ENCODE peak calls at places on chromosomes 12 and 14, in five cellular contexts. C, A, E, V and T are unnamed samples.

GRCh38 chr14:75542585-75543091 is 20.4 kb downstream of the BATF start:
- DNase-seq in C (no peak), A (no peak), E (peak; percentile 55), V (no peak), T (no peak)

GRCh38 chr12:26088999-26089398 is 35.8 kb downstream of the BHLHE41 start:
- DNase-seq in C (no peak), A (no peak), E (no peak), V (peak; percentile 67), T (no peak)

GRCh38 chr12:114369088-114369487 is 36.9 kb downstream of the TBX5 start:
- DNase-seq in C (no peak), A (no peak), E (no peak), V (no peak), T (no peak)

GRCh38 chr14:100901391-100902183 is 1.9 kb downstream of the RTL1 start:
- DNase-seq in C (peak; percentile 26), A (no peak), E (no peak), V (no peak), T (no peak)

GRCh38 chr14:61994589-61994988 is 232.4 kb downstream of the SNAPC1 start:
- DNase-seq in C (no peak), A (no peak), E (no peak), V (no peak), T (no peak)

GRCh38 chr12:113270709-113271009 is 49.4 kb downstream of the TPCN1 start:
- DNase-seq in C (no peak), A (no peak), E (no peak), V (no peak), T (no peak)

GRCh38 chr12:99157946-99158345 is 489.6 kb upstream of the GARIN6 start:
- DNase-seq in C (no peak), A (no peak), E (no peak), V (no peak), T (no peak)

GRCh38 chr12:127809236-127809635 is 457.7 kb upstream of the TMEM132C start:
- DNase-seq in C (no peak), A (no peak), E (no peak), V (no peak), T (no peak)

GRCh38 chr12:213527-213932 is 427 bp downstream of the SLC6A12 start:
- DNase-seq in C (no peak), A (no peak), E (no peak), V (no peak), T (no peak)

GRCh38 chr14:57530571-57530970 is 36.9 kb upstream of the CCDC198 start:
- DNase-seq in C (no peak), A (no peak), E (no peak), V (no peak), T (no peak)

GRCh38 chr14:72855913-72856312 is 38.0 kb downstream of the DPF3 start:
- DNase-seq in C (no peak), A (no peak), E (no peak), V (peak; percentile 33), T (no peak)

GRCh38 chr12:116955382-116956021 is 44.8 kb downstream of the FBXW8 start:
- DNase-seq in C (no peak), A (peak; percentile 28), E (peak; percentile 32), V (no peak), T (peak; percentile 45)

GRCh38 chr12:130419116-130419515 is 81.4 kb downstream of the PIWIL1 start:
- DNase-seq in C (no peak), A (no peak), E (no peak), V (no peak), T (no peak)

GRCh38 chr12:27861428-27862167 is 81.6 kb upstream of the MANSC4 start:
- DNase-seq in C (no peak), A (no peak), E (peak; percentile 1), V (peak; percentile 67), T (no peak)

GRCh38 chr12:90630006-90630405 is 325.0 kb downstream of the CCER1 start:
- DNase-seq in C (peak; percentile 32), A (no peak), E (no peak), V (no peak), T (no peak)

GRCh38 chr12:78095623-78096022 is 264.9 kb downstream of the NAV3 start:
- DNase-seq in C (no peak), A (no peak), E (no peak), V (no peak), T (no peak)

GRCh38 chr12:78101946-78102635 is 271.4 kb downstream of the NAV3 start:
- DNase-seq in C (no peak), A (no peak), E (no peak), V (no peak), T (peak; percentile 6)

GRCh38 chr12:78096909-78097597 is 266.4 kb downstream of the NAV3 start:
- DNase-seq in C (peak; percentile 60), A (no peak), E (no peak), V (no peak), T (no peak)

GRCh38 chr12:78099806-78100205 is 269.1 kb downstream of the NAV3 start:
- DNase-seq in C (no peak), A (no peak), E (no peak), V (no peak), T (no peak)

GRCh38 chr12:78101181-78101876 is 270.6 kb downstream of the NAV3 start:
- DNase-seq in C (no peak), A (no peak), E (no peak), V (no peak), T (no peak)
- TF ChIP-seq POLR2AphosphoS5 in C (no peak), A (no peak), E (no peak), V (no peak), T (no peak)

DNA sequence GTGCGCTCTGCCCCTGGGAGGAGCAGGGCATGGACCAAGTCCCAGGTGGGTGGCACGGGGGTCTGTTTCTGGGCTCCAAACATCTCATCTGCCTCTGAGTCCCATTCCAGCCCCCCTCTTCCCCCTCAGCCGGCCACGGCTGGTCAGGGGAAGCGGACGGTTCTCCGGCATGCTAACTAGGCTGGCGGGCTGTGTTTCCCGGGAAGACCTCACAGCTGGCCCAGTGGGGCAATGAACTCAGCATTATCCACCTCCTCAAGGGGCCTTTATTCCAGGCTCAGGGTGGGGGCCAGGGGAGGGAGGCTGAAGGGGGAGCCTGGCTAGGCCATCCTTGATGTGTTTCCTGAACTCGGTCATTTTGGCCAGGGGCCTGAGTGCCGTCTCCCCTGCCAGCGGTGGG is 7.7 kb downstream of the LRP1 start:
- DNase-seq in C (peak; percentile 78), A (no peak), E (no peak), V (no peak), T (no peak)
- TF ChIP-seq ZBTB33 in C (no peak), A (peak; percentile 21), E (no peak), V (no peak), T (no peak)

GRCh38 chr14:67851785-67852410 is 32.3 kb downstream of the RAD51B start:
- DNase-seq in C (no peak), A (no peak), E (no peak), V (no peak), T (no peak)
- TF ChIP-seq POLR2AphosphoS5 in C (no peak), A (no peak), E (no peak), V (no peak), T (no peak)

GRCh38 chr14:64303471-64303917 is 9.3 kb upstream of the ESR2 start:
- DNase-seq in C (peak; percentile 65), A (peak; percentile 63), E (peak; percentile 41), V (peak; percentile 28), T (peak; percentile 74)
- TF ChIP-seq ZBTB33 in C (no peak), A (no peak), E (no peak), V (no peak), T (no peak)

DNA sequence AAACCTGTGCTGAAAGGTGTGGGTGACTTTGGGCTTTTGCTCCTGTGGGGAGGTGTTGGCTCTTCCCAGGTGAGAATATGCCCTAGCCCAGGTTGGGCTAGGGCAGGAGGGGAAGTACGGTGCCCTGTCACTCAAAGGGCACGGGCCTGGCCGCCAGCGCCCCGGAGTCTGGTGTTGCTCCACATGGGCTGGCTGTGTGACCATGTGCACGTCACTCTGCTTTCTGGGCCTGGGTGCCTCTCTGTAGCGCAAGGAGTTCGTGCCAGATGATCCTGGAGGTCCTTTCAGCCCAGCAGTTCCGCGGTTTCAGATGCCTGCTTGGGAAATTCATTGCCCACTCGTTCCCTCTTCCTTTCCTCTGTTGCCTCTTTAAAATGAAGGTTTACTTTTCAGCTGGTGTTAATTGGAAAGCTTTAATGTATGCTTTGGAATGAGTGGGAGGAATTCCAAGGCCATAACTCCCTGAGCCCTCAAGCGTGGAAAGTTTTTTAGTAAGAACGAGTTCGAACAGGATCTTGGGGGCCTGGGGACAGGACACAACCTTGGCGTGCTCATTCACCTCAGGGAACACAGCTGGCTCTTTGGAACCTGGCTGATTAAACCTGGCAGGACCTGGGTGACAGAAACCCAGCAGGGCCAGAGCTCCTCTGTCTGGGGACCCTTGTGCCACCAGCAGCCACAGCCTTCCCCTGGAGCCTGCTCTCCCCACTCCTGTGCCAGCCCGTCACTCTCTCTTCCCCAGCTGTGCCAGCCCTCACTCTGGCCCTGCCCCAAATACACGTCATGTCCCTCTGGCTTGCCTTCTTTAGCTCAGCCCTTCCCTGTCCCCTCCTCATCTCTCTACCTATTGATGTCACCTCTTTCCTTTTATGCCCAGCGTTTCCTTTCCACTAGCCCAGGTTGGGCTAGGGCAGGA is 42.8 kb downstream of the TSPAN9 start:
- DNase-seq in C (peak; percentile 10), A (no peak), E (no peak), V (no peak), T (no peak)
- TF ChIP-seq POLR2AphosphoS5 in C (no peak), A (no peak), E (no peak), V (no peak), T (no peak)

DNA sequence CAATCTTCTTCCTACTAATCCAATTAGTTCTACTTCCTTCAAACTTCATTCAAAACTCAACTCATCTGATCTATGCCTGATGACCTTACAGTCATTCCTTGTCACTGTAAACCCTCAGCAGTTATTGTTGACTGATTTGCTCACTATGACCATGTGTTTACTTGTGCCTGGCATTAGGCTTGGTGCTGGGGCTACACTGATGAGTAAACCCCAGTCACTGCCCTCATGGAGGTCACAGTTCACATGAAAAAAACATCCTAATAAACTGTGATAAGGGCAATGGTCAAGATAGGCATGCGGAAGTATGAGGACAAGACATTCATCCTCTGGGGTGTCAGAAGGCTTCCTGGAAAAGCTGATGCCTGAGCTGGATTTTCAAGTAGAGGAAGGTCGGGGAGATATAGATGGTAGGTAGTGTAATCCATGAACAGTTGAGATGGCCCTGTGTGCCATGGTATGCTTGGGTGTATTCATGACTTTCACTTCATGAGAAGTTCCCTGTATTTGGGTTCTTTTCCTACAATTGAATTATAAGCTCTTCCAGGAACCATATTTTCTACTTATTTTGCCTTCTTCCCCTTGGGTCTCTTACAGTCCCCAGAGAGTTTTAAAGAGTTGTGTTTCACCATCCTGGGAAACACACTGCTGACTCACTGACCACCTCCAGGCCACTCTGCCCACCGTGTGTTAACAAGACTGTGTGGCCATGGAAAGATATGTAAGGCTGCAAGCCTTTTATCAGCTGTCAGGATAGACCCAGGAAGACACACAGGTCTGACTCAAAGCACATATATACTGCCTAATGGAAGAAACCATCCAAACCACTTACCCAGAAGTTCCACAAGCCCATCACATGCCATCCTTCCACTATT is 38.7 kb upstream of the DUSP6 start:
- DNase-seq in C (no peak), A (peak; percentile 90), E (peak; percentile 33), V (no peak), T (no peak)
- TF ChIP-seq ZBTB33 in C (no peak), A (peak; percentile 26), E (no peak), V (no peak), T (no peak)